ENCODE peak calls at places on chromosomes 4 and X, in four cellular contexts. One of them, this sample, is unnamed.

GRCh38 chr4:140057693-140058092 is 96.3 kb downstream of the MAML3 start:
- DNase-seq in NB4: peak
- DNase-seq in type B pancreatic cell: no peak
- DNase-seq in glutamatergic neuron: no peak
- DNase-seq in this sample: no peak

GRCh38 chrX:66200050-66200664 is 36.1 kb downstream of the HEPH start:
- DNase-seq in NB4: peak
- DNase-seq in type B pancreatic cell: no peak
- DNase-seq in glutamatergic neuron: no peak
- DNase-seq in this sample: no peak

GRCh38 chr4:71713611-71714203 is 70.2 kb downstream of the GC start:
- DNase-seq in type B pancreatic cell: no peak
- DNase-seq in glutamatergic neuron: no peak
- DNase-seq in NB4: peak
- DNase-seq in this sample: no peak

GRCh38 chrX:154317391-154318000 is 21.9 kb downstream of the TKTL1 start:
- DNase-seq in NB4: no peak
- DNase-seq in glutamatergic neuron: peak
- DNase-seq in type B pancreatic cell: no peak
- DNase-seq in this sample: peak

GRCh38 chr4:10006236-10006603 is 15.1 kb downstream of the SLC2A9 start:
- DNase-seq in glutamatergic neuron: no peak
- DNase-seq in NB4: peak
- DNase-seq in type B pancreatic cell: no peak
- DNase-seq in this sample: no peak

GRCh38 chr4:185469539-185470154 is 1.9 kb downstream of the CCDC110 start:
- DNase-seq in glutamatergic neuron: no peak
- DNase-seq in NB4: no peak
- DNase-seq in type B pancreatic cell: no peak
- DNase-seq in this sample: no peak

GRCh38 chr4:6782846-6783110 is 251 bp downstream of the KIAA0232 start:
- DNase-seq in glutamatergic neuron: no peak
- DNase-seq in type B pancreatic cell: peak
- DNase-seq in NB4: no peak
- DNase-seq in this sample: no peak

GRCh38 chr4:182277402-182277801 is 34.2 kb downstream of the TENM3 start:
- DNase-seq in glutamatergic neuron: no peak
- DNase-seq in type B pancreatic cell: no peak
- DNase-seq in NB4: no peak
- DNase-seq in this sample: no peak

GRCh38 chrX:40094041-40094899 is 3.5 kb downstream of the BCOR start:
- DNase-seq in glutamatergic neuron: peak
- DNase-seq in NB4: peak
- DNase-seq in type B pancreatic cell: peak
- DNase-seq in this sample: peak

GRCh38 chr4:152981842-152982241 is 45.7 kb downstream of the FHDC1 start:
- DNase-seq in NB4: no peak
- DNase-seq in glutamatergic neuron: no peak
- DNase-seq in type B pancreatic cell: no peak
- DNase-seq in this sample: no peak

GRCh38 chr4:6727081-6727942 is 11.3 kb downstream of the BLOC1S4 start:
- DNase-seq in NB4: peak
- DNase-seq in type B pancreatic cell: no peak
- DNase-seq in glutamatergic neuron: peak
- DNase-seq in this sample: no peak

GRCh38 chrX:117771384-117771783 is 345.2 kb downstream of the KLHL13 start:
- DNase-seq in NB4: no peak
- DNase-seq in type B pancreatic cell: no peak
- DNase-seq in glutamatergic neuron: no peak
- DNase-seq in this sample: no peak

GRCh38 chr4:80587861-80588385 is 252.4 kb downstream of the CFAP299 start:
- DNase-seq in type B pancreatic cell: no peak
- DNase-seq in NB4: no peak
- DNase-seq in glutamatergic neuron: no peak
- DNase-seq in this sample: no peak

GRCh38 chr4:80594696-80595095 is 259.2 kb downstream of the CFAP299 start:
- DNase-seq in type B pancreatic cell: no peak
- DNase-seq in glutamatergic neuron: no peak
- DNase-seq in NB4: no peak
- DNase-seq in this sample: no peak

GRCh38 chr4:80592950-80593349 is 257.4 kb downstream of the CFAP299 start:
- DNase-seq in glutamatergic neuron: no peak
- DNase-seq in NB4: peak
- DNase-seq in type B pancreatic cell: no peak
- DNase-seq in this sample: no peak
- TF ChIP-seq CTCF in glutamatergic neuron: peak
- TF ChIP-seq CTCF in NB4: peak
- TF ChIP-seq CTCF in type B pancreatic cell: peak
- TF ChIP-seq CTCF in this sample: no peak

DNA sequence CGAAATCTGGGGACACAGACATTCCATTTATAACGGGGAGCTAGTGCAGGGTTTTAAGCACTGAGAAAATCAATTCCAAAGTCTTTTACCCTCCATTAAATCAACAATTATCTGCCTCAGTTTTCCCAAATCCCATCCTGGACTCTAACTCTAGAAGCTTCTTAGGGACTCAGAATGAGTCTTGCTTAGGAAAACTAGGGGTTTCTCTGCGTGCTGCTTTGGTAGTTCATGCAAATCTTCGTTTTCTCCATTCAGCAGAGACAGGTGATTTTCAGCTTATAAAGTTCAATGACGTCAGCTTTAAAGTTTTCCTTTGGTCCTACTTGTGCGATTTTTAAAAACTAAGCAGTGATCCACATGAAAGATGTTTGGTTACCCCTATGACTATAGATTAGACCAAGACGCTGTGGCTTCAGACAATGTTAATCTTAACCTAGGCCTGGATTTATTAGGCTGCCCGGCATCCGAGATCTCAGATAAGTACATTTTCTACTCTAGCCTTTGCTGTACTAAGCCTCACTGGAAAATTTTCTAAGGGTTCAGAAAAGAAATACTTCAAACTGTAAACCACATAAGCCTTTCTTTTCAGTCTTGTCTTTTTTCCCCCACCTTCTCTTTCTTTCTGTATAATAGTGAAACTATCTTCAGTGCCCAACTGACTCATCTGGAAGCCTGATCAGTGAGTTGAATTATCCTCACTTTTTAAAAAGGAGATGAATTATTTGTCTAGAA is 121.4 kb upstream of the GATB start:
- DNase-seq in type B pancreatic cell: no peak
- DNase-seq in glutamatergic neuron: no peak
- DNase-seq in NB4: no peak
- DNase-seq in this sample: no peak
- TF ChIP-seq CTCF in type B pancreatic cell: no peak
- TF ChIP-seq CTCF in glutamatergic neuron: no peak
- TF ChIP-seq CTCF in NB4: no peak
- TF ChIP-seq CTCF in this sample: no peak

GRCh38 chr4:37976991-37977470 is 16.8 kb downstream of the PTTG2 start:
- DNase-seq in type B pancreatic cell: peak
- DNase-seq in NB4: peak
- DNase-seq in glutamatergic neuron: peak
- DNase-seq in this sample: peak
- TF ChIP-seq CTCF in type B pancreatic cell: peak
- TF ChIP-seq CTCF in NB4: no peak
- TF ChIP-seq CTCF in glutamatergic neuron: no peak
- TF ChIP-seq CTCF in this sample: peak

GRCh38 chr4:119490335-119490734 is 138.3 kb downstream of the PDE5A start:
- DNase-seq in glutamatergic neuron: no peak
- DNase-seq in NB4: peak
- DNase-seq in type B pancreatic cell: no peak
- DNase-seq in this sample: peak

GRCh38 chr4:119498520-119498919 is 130.1 kb downstream of the PDE5A start:
- DNase-seq in NB4: peak
- DNase-seq in glutamatergic neuron: no peak
- DNase-seq in type B pancreatic cell: no peak
- DNase-seq in this sample: no peak

GRCh38 chr4:119489305-119489704 is 139.3 kb downstream of the PDE5A start:
- DNase-seq in glutamatergic neuron: no peak
- DNase-seq in type B pancreatic cell: no peak
- DNase-seq in NB4: no peak
- DNase-seq in this sample: no peak

GRCh38 chr4:119493419-119493818 is 135.2 kb downstream of the PDE5A start:
- DNase-seq in glutamatergic neuron: no peak
- DNase-seq in type B pancreatic cell: no peak
- DNase-seq in NB4: peak
- DNase-seq in this sample: no peak
- TF ChIP-seq CTCF in glutamatergic neuron: no peak
- TF ChIP-seq CTCF in type B pancreatic cell: peak
- TF ChIP-seq CTCF in NB4: no peak
- TF ChIP-seq CTCF in this sample: no peak

GRCh38 chrX:19750028-19750786 is 137.2 kb downstream of the SH3KBP1 start:
- DNase-seq in type B pancreatic cell: no peak
- DNase-seq in glutamatergic neuron: no peak
- DNase-seq in NB4: no peak
- DNase-seq in this sample: no peak

GRCh38 chrX:19751068-19751467 is 136.3 kb downstream of the SH3KBP1 start:
- DNase-seq in NB4: no peak
- DNase-seq in type B pancreatic cell: no peak
- DNase-seq in glutamatergic neuron: no peak
- DNase-seq in this sample: no peak

GRCh38 chrX:19748898-19749680 is 138.3 kb downstream of the SH3KBP1 start:
- DNase-seq in glutamatergic neuron: no peak
- DNase-seq in type B pancreatic cell: no peak
- DNase-seq in NB4: no peak
- DNase-seq in this sample: no peak

GRCh38 chrX:19753368-19753767 is 134.0 kb downstream of the SH3KBP1 start:
- DNase-seq in NB4: no peak
- DNase-seq in glutamatergic neuron: no peak
- DNase-seq in type B pancreatic cell: no peak
- DNase-seq in this sample: no peak

DNA sequence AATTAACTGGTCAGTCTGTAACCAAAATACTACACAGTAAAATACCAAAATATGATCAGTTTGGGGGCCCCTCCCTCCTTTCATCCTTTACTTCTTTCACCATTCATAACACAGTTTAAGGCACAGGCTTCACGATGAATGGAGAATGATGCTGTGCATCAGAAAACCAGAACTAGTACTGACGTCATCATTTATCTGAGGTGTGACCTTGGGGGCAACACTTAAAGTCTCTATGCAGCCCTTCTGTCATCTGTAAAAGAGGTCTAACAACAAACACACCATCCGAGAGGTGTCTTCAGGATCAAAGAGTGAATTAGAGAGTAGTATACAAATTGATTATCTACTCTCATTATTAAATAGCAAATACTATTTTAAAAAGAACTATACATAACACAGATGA is 135.4 kb downstream of the SH3KBP1 start:
- DNase-seq in NB4: no peak
- DNase-seq in glutamatergic neuron: no peak
- DNase-seq in type B pancreatic cell: no peak
- DNase-seq in this sample: no peak
- TF ChIP-seq CTCF in NB4: no peak
- TF ChIP-seq CTCF in glutamatergic neuron: no peak
- TF ChIP-seq CTCF in type B pancreatic cell: no peak
- TF ChIP-seq CTCF in this sample: no peak

GRCh38 chr4:151917145-151917775 is 156.5 kb upstream of the GATB start:
- DNase-seq in type B pancreatic cell: no peak
- DNase-seq in NB4: no peak
- DNase-seq in glutamatergic neuron: no peak
- DNase-seq in this sample: no peak
- TF ChIP-seq CTCF in type B pancreatic cell: no peak
- TF ChIP-seq CTCF in NB4: no peak
- TF ChIP-seq CTCF in glutamatergic neuron: no peak
- TF ChIP-seq CTCF in this sample: no peak

DNA sequence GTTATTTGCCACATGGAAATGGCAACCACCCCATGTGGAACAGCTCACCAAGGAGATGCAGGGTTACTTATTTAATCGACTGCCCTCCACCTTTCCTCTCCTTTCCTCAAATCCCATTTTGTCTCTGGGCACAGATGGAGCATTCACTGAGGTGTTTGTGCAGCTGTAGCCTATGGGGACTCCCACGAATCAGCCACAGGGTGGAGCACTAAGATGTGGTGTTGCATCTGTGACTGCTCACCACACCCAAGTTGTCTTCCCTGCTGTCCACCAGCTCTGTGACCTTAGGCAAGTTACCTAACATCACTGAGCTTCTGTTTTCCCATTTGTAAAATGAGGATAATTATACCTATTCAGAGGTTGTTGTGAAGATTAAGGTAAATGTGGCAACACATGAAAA is 252.4 kb upstream of the CPEB2 start:
- DNase-seq in glutamatergic neuron: no peak
- DNase-seq in type B pancreatic cell: no peak
- DNase-seq in NB4: peak
- DNase-seq in this sample: peak
- TF ChIP-seq CTCF in glutamatergic neuron: no peak
- TF ChIP-seq CTCF in type B pancreatic cell: peak
- TF ChIP-seq CTCF in NB4: peak
- TF ChIP-seq CTCF in this sample: peak

DNA sequence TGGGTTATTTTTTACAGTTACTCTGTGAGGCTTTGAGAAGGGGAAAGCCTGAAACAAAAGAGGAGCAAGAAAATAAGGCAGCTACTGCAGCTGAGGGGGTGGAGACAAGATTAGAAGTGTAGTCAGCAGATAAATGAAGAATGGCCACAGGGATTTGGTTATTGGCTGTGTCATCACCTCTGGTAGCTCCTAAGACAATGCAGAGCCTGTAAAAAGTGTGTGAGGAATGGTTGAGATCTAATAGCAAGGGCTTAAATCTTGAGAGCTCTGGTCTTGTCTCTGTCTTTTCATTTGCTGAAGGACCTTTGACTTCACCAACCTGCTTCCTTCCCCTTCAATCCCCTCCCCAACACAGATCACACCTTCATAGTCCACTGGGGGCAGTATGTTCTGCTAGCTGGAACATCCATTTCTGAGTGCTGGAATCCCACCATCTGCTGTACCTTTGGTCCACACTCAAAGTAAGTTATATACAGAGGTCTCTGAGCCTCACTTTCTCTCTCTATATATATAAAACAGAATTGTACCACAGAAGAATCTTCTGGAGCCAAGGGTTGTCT is 213.7 kb upstream of the ZIC3 start:
- DNase-seq in type B pancreatic cell: no peak
- DNase-seq in NB4: peak
- DNase-seq in glutamatergic neuron: no peak
- DNase-seq in this sample: no peak
- TF ChIP-seq CTCF in type B pancreatic cell: peak
- TF ChIP-seq CTCF in NB4: peak
- TF ChIP-seq CTCF in glutamatergic neuron: no peak
- TF ChIP-seq CTCF in this sample: peak

GRCh38 chr4:112031712-112032328 is 113.4 kb upstream of the FAM241A start:
- DNase-seq in type B pancreatic cell: no peak
- DNase-seq in glutamatergic neuron: no peak
- DNase-seq in NB4: peak
- DNase-seq in this sample: peak
- TF ChIP-seq CTCF in type B pancreatic cell: peak
- TF ChIP-seq CTCF in glutamatergic neuron: peak
- TF ChIP-seq CTCF in NB4: peak
- TF ChIP-seq CTCF in this sample: peak

This sample was measured in WERI-Rb-1.